ENCODE peak calls at places on chromosomes 16 and 17, in four cellular contexts. One of them, this sample, is unnamed.

GRCh38 chr17:79269620-79270019 is 195.0 kb downstream of the ENGASE start:
- DNase-seq in T follicular helper cell: no peak
- DNase-seq in choroid plexus epithelial cell: no peak
- DNase-seq in ACHN: no peak
- DNase-seq in this sample: no peak

GRCh38 chr17:56110463-56111138 is 42.7 kb upstream of the ANKFN1 start:
- DNase-seq in T follicular helper cell: no peak
- DNase-seq in ACHN: no peak
- DNase-seq in choroid plexus epithelial cell: no peak
- DNase-seq in this sample: no peak

GRCh38 chr17:74478369-74479100 is 12.1 kb downstream of the CD300A start:
- DNase-seq in T follicular helper cell: no peak
- DNase-seq in choroid plexus epithelial cell: no peak
- DNase-seq in ACHN: no peak
- DNase-seq in this sample: no peak

GRCh38 chr17:55273579-55274370 is 9.0 kb downstream of the HLF start:
- DNase-seq in ACHN: no peak
- DNase-seq in T follicular helper cell: no peak
- DNase-seq in choroid plexus epithelial cell: no peak
- DNase-seq in this sample: no peak

GRCh38 chr17:2192367-2193028 is 111.1 kb downstream of the SMG6 start:
- DNase-seq in choroid plexus epithelial cell: peak
- DNase-seq in T follicular helper cell: peak
- DNase-seq in ACHN: peak
- DNase-seq in this sample: peak

GRCh38 chr16:7653746-7654145 is 321.1 kb downstream of the RBFOX1 start:
- DNase-seq in choroid plexus epithelial cell: no peak
- DNase-seq in ACHN: no peak
- DNase-seq in T follicular helper cell: no peak
- DNase-seq in this sample: no peak

GRCh38 chr17:61128671-61129115 is 270.9 kb upstream of the TBX2 start:
- DNase-seq in choroid plexus epithelial cell: peak
- DNase-seq in ACHN: no peak
- DNase-seq in T follicular helper cell: no peak
- DNase-seq in this sample: no peak

GRCh38 chr17:1180958-1181768 is 1.4 kb upstream of the ABR start:
- DNase-seq in ACHN: no peak
- DNase-seq in choroid plexus epithelial cell: no peak
- DNase-seq in T follicular helper cell: no peak
- DNase-seq in this sample: no peak

GRCh38 chr17:57085448-57086068 is 512 bp downstream of the AKAP1 start:
- DNase-seq in ACHN: peak
- DNase-seq in choroid plexus epithelial cell: peak
- DNase-seq in T follicular helper cell: peak
- DNase-seq in this sample: peak

GRCh38 chr17:42586514-42587230 is 9.1 kb upstream of the PSMC3IP start:
- DNase-seq in T follicular helper cell: no peak
- DNase-seq in choroid plexus epithelial cell: no peak
- DNase-seq in ACHN: no peak
- DNase-seq in this sample: no peak

GRCh38 chr17:17713839-17714238 is 32.6 kb downstream of the RAI1 start:
- DNase-seq in ACHN: peak
- DNase-seq in choroid plexus epithelial cell: peak
- DNase-seq in T follicular helper cell: no peak
- DNase-seq in this sample: no peak

GRCh38 chr16:12573730-12574383 is 229.8 kb downstream of the CPPED1 start:
- DNase-seq in ACHN: peak
- DNase-seq in T follicular helper cell: no peak
- DNase-seq in choroid plexus epithelial cell: peak
- DNase-seq in this sample: peak

GRCh38 chr17:27524594-27524993 is 68.3 kb downstream of the KSR1 start:
- DNase-seq in ACHN: no peak
- DNase-seq in choroid plexus epithelial cell: no peak
- DNase-seq in T follicular helper cell: no peak
- DNase-seq in this sample: no peak

GRCh38 chr16:81424761-81425160 is 19.8 kb upstream of the CMIP start:
- DNase-seq in T follicular helper cell: no peak
- DNase-seq in ACHN: no peak
- DNase-seq in choroid plexus epithelial cell: no peak
- DNase-seq in this sample: no peak

GRCh38 chr16:15643453-15644305 is 725 bp upstream of the MARF1 start:
- DNase-seq in choroid plexus epithelial cell: peak
- DNase-seq in T follicular helper cell: no peak
- DNase-seq in ACHN: peak
- DNase-seq in this sample: peak

GRCh38 chr16:77657016-77657415 is 65.3 kb upstream of the NUDT7 start:
- DNase-seq in ACHN: peak
- DNase-seq in T follicular helper cell: no peak
- DNase-seq in choroid plexus epithelial cell: peak
- DNase-seq in this sample: no peak

GRCh38 chr17:77382356-77382911 is 241.7 kb downstream of the SEC14L1 start:
- DNase-seq in ACHN: no peak
- DNase-seq in choroid plexus epithelial cell: no peak
- DNase-seq in T follicular helper cell: no peak
- DNase-seq in this sample: no peak

GRCh38 chr17:6084226-6085161 is 14.3 kb downstream of the WSCD1 start:
- DNase-seq in T follicular helper cell: no peak
- DNase-seq in ACHN: no peak
- DNase-seq in choroid plexus epithelial cell: no peak
- DNase-seq in this sample: no peak

GRCh38 chr17:6996256-6997111 is 635 bp downstream of the ALOX12 start:
- DNase-seq in T follicular helper cell: no peak
- DNase-seq in choroid plexus epithelial cell: no peak
- DNase-seq in ACHN: no peak
- DNase-seq in this sample: no peak

GRCh38 chr16:83115491-83116232 is 488.9 kb downstream of the CDH13 start:
- DNase-seq in ACHN: no peak
- DNase-seq in choroid plexus epithelial cell: no peak
- DNase-seq in T follicular helper cell: no peak
- DNase-seq in this sample: no peak

GRCh38 chr17:882827-883585 is 96.6 kb downstream of the NXN start:
- DNase-seq in T follicular helper cell: no peak
- DNase-seq in choroid plexus epithelial cell: peak
- DNase-seq in ACHN: no peak
- DNase-seq in this sample: no peak

GRCh38 chr16:85327731-85328664 is 215.7 kb upstream of the CIBAR2 start:
- DNase-seq in T follicular helper cell: no peak
- DNase-seq in choroid plexus epithelial cell: peak
- DNase-seq in ACHN: no peak
- DNase-seq in this sample: no peak

This sample was measured in activated T-cell treated with anti-CD3 and anti-CD28 coated beads for 1 hour.